ENCODE peak calls at places on chromosome 11, in eight cellular contexts. L is EL; A is occipital lobe; Q is stimulated activated CD8-positive, alpha-beta memory T cell treated with anti-CD3 and anti-CD28 coated beads, Interleukin-4, amount 100 ng/mL, for 4 hours; C is HEK293T; R is anterior cingulate cortex; E is CD8-positive, alpha-beta memory T cell; Z is fibroblast of mammary gland. S is an unnamed sample.

GRCh38 chr11:13337986-13338436 is 60.4 kb downstream of the BMAL1 start:
- DNase-seq in L (peak; percentile 71), A (no peak), Q (no peak), C (no peak), R (no peak), E (no peak), Z (peak; percentile 64), S (peak; percentile 51)

GRCh38 chr11:76756341-76756771 is 26.8 kb upstream of the TSKU start:
- DNase-seq in L (no peak), A (no peak), Q (no peak), C (no peak), R (no peak), E (no peak), Z (no peak), S (no peak)

GRCh38 chr11:89267660-89268302 is 90.1 kb downstream of the TYR start:
- DNase-seq in L (no peak), A (no peak), Q (no peak), C (no peak), R (no peak), E (no peak), Z (no peak), S (no peak)

GRCh38 chr11:76622481-76623094 is 48.0 kb downstream of the LRRC32 start:
- DNase-seq in L (no peak), A (no peak), Q (no peak), C (no peak), R (no peak), E (no peak), Z (no peak), S (no peak)

GRCh38 chr11:59857444-59858434 is 8.5 kb downstream of the TCN1 start:
- DNase-seq in L (peak; percentile 24), A (no peak), Q (no peak), C (no peak), R (no peak), E (no peak), Z (no peak), S (no peak)

GRCh38 chr11:64148917-64149617 is 16.8 kb downstream of the MACROD1 start:
- DNase-seq in L (no peak), A (no peak), Q (no peak), C (no peak), R (no peak), E (no peak), Z (no peak), S (no peak)

GRCh38 chr11:495537-495931 is 11.5 kb downstream of the RNH1 start:
- DNase-seq in L (no peak), A (no peak), Q (no peak), C (no peak), R (no peak), E (no peak), Z (no peak), S (no peak)

GRCh38 chr11:77184136-77184860 is 56.3 kb downstream of the MYO7A start:
- DNase-seq in L (no peak), A (no peak), Q (no peak), C (no peak), R (no peak), E (no peak), Z (no peak), S (no peak)

GRCh38 chr11:48013269-48013901 is 33.0 kb downstream of the PTPRJ start:
- DNase-seq in L (peak; percentile 74), A (no peak), Q (no peak), C (no peak), R (no peak), E (peak; percentile 52), Z (no peak), S (peak; percentile 34)

GRCh38 chr11:13023423-13023822 is 14.3 kb downstream of the RASSF10 start:
- DNase-seq in L (no peak), A (no peak), Q (no peak), C (no peak), R (no peak), E (no peak), Z (no peak), S (no peak)

GRCh38 chr11:72326151-72326842 is 82.3 kb upstream of the PHOX2A start:
- DNase-seq in L (peak; percentile 67), A (no peak), Q (no peak), C (no peak), R (no peak), E (no peak), Z (peak; percentile 76), S (peak; percentile 38)

GRCh38 chr11:1360835-1361357 is 28.8 kb upstream of the BRSK2 start:
- DNase-seq in L (no peak), A (no peak), Q (no peak), C (no peak), R (no peak), E (no peak), Z (no peak), S (no peak)

GRCh38 chr11:7590529-7590928 is 76.7 kb downstream of the PPFIBP2 start:
- DNase-seq in L (no peak), A (no peak), Q (no peak), C (no peak), R (no peak), E (no peak), Z (no peak), S (no peak)

GRCh38 chr11:32464078-32464477 is 28.7 kb upstream of the WT1 start:
- DNase-seq in L (no peak), A (no peak), Q (no peak), C (no peak), R (no peak), E (no peak), Z (no peak), S (no peak)

GRCh38 chr11:92296138-92296515 is 71.5 kb downstream of the FAT3 start:
- DNase-seq in L (peak; percentile 77), A (no peak), Q (no peak), C (no peak), R (no peak), E (no peak), Z (peak; percentile 25), S (peak; percentile 27)

GRCh38 chr11:61080526-61080925 is 21.8 kb upstream of the CD5 start:
- DNase-seq in L (no peak), A (no peak), Q (no peak), C (no peak), R (no peak), E (no peak), Z (no peak), S (no peak)